ENCODE peak calls at places on chromosomes 7 and 10, in eight cellular contexts. L, W, T, F, K, J, V and E are unnamed samples.

GRCh38 chr10:126921974-126922525 is 16.8 kb downstream of the DOCK1 start:
- DNase-seq in W (no peak), L (no peak), T (no peak), J (no peak), V (no peak), K (no peak), F (no peak), E (no peak)

GRCh38 chr10:129968937-129969527 is 5.0 kb upstream of the EBF3 start:
- DNase-seq in L (no peak), F (peak; percentile 58), T (no peak), W (peak; percentile 75), V (peak; percentile 64), K (no peak), J (peak; percentile 89), E (no peak)

GRCh38 chr7:4724648-4725013 is 42.5 kb downstream of the FOXK1 start:
- DNase-seq in W (no peak), J (peak; percentile 67), L (no peak), F (peak; percentile 24), T (no peak), K (no peak), V (no peak), E (no peak)

GRCh38 chr10:130018253-130018652 is 54.2 kb upstream of the EBF3 start:
- DNase-seq in F (no peak), J (no peak), L (no peak), V (no peak), K (peak; percentile 78), W (no peak), T (no peak), E (no peak)

GRCh38 chr7:147805996-147806576 is 784.5 kb upstream of the C7orf33 start:
- DNase-seq in F (no peak), T (no peak), W (no peak), J (no peak), L (no peak), K (no peak), V (no peak), E (no peak)

GRCh38 chr10:118960166-118961090 is 69.1 kb upstream of the NANOS1 start:
- DNase-seq in L (no peak), T (no peak), K (no peak), F (no peak), V (no peak), J (no peak), W (no peak), E (no peak)

GRCh38 chr7:30074422-30075030 is 46.3 kb downstream of the PLEKHA8 start:
- DNase-seq in V (no peak), F (no peak), L (no peak), W (no peak), T (no peak), J (peak; percentile 32), K (no peak), E (peak; percentile 16)

GRCh38 chr10:77290528-77291155 is 347.0 kb downstream of the KCNMA1 start:
- DNase-seq in T (no peak), L (no peak), K (no peak), F (peak; percentile 25), W (no peak), J (no peak), V (peak; percentile 17), E (no peak)

GRCh38 chr10:59096631-59097030 is 79.8 kb upstream of the PHYHIPL start:
- DNase-seq in J (no peak), T (no peak), K (no peak), L (no peak), W (no peak), F (no peak), V (no peak), E (no peak)

GRCh38 chr10:116041948-116042347 is 231.1 kb downstream of the GFRA1 start:
- DNase-seq in L (no peak), K (no peak), W (no peak), F (no peak), T (no peak), J (no peak), V (no peak), E (no peak)

GRCh38 chr10:107437921-107438320 is 273.4 kb upstream of the SORCS1 start:
- DNase-seq in F (no peak), V (no peak), J (no peak), T (no peak), W (no peak), L (no peak), K (no peak), E (no peak)

DNA sequence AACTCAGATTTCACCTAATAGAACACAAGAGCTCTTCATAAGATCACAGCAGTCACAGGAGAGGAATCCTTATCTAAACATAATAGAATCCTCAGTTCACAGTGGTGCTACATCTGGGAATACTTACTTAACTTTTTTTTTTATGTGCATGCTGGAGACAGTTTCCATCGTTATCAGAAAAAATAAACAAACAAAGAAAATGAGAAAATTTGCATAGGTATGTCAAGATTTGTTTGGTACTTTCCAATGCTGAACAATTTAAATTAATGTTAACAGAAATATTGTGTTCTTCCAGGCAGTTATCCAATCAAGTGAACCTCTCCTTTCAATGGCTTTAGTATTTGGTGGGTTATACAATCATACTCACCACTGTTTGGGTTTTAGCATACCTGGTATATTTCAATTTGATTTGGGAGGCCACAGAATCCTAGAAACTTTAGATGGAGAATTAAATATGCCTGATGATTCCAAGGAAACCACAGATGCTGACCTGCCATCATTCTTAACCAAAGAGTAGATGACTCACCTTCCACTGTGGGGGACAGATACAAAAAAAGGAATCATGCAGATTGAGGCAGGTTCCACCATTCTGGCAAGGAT is 6.4 kb downstream of the CUBN start:
- DNase-seq in K (no peak), V (no peak), J (no peak), W (no peak), T (no peak), L (no peak), F (no peak), E (no peak)
- TF ChIP-seq EP300 in K (no peak), V (no peak), J (peak; percentile 75), W (no peak), T (no peak), L (no peak), F (no peak), E (no peak)

GRCh38 chr7:120276720-120277119 is 3.7 kb downstream of the KCND2 start:
- DNase-seq in W (no peak), L (no peak), F (no peak), T (no peak), V (no peak), J (no peak), K (no peak), E (no peak)
- TF ChIP-seq EP300 in W (no peak), L (no peak), F (no peak), T (no peak), V (no peak), J (no peak), K (no peak), E (no peak)

GRCh38 chr10:13536674-13537366 is 8.0 kb upstream of the BEND7 start:
- DNase-seq in T (peak; percentile 16), K (no peak), L (peak; percentile 67), J (peak; percentile 82), V (no peak), F (peak; percentile 75), W (no peak), E (peak; percentile 39)

DNA sequence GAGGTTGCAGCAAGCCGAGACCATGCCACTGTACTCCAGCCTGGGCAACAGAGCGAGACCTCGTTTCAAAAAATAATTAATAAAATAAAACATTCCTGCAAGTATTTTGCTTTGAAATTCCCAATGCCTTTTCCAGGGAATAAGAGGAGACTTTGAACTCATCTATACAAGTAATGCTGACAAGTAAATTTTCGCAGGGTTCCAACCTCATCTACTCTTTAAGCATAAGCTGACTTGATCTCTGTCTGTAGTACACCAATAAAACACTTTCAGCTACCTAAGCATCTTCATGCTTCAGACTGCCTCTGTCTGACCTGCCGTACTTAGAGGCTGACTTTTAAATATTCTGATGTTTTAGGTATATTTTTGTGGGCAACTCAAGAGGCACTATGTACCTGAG is 13.7 kb upstream of the BEND7 start:
- DNase-seq in V (no peak), L (no peak), K (no peak), F (no peak), J (no peak), W (no peak), T (no peak), E (no peak)
- TF ChIP-seq EP300 in V (no peak), L (no peak), K (no peak), F (no peak), J (no peak), W (no peak), T (no peak), E (no peak)

GRCh38 chr10:114506874-114507385 is 102.6 kb upstream of the AFAP1L2 start:
- DNase-seq in J (no peak), V (no peak), K (no peak), L (no peak), T (no peak), F (no peak), W (no peak), E (no peak)

GRCh38 chr10:114508376-114508775 is 104.1 kb upstream of the AFAP1L2 start:
- DNase-seq in V (no peak), W (no peak), K (no peak), T (no peak), J (no peak), L (no peak), F (no peak), E (no peak)

GRCh38 chr10:114511875-114512274 is 107.6 kb upstream of the AFAP1L2 start:
- DNase-seq in T (no peak), F (no peak), W (no peak), V (no peak), J (no peak), K (no peak), L (no peak), E (no peak)

GRCh38 chr10:114504769-114505579 is 100.7 kb upstream of the AFAP1L2 start:
- DNase-seq in F (no peak), K (no peak), V (peak; percentile 78), T (no peak), W (peak; percentile 80), L (peak; percentile 61), J (no peak), E (no peak)

GRCh38 chr10:114507449-114507848 is 103.1 kb upstream of the AFAP1L2 start:
- DNase-seq in L (peak; percentile 98), J (no peak), T (no peak), W (no peak), V (no peak), K (no peak), F (no peak), E (no peak)
- TF ChIP-seq EP300 in L (no peak), J (no peak), T (no peak), W (no peak), V (no peak), K (no peak), F (no peak), E (no peak)

GRCh38 chr7:92765725-92766124 is 70.6 kb downstream of the CDK6 start:
- DNase-seq in F (no peak), W (no peak), T (no peak), K (no peak), V (no peak), J (no peak), L (no peak), E (no peak)

GRCh38 chr7:92766461-92767003 is 69.8 kb downstream of the CDK6 start:
- DNase-seq in L (no peak), J (no peak), V (no peak), T (no peak), K (no peak), W (peak; percentile 15), F (peak; percentile 24), E (no peak)

GRCh38 chr7:92761391-92762098 is 74.8 kb downstream of the CDK6 start:
- DNase-seq in V (no peak), T (no peak), J (no peak), W (no peak), F (no peak), L (no peak), K (no peak), E (no peak)

GRCh38 chr7:92762853-92763252 is 73.5 kb downstream of the CDK6 start:
- DNase-seq in W (no peak), F (no peak), L (no peak), K (no peak), V (no peak), T (no peak), J (no peak), E (no peak)

GRCh38 chr7:92763636-92764423 is 72.5 kb downstream of the CDK6 start:
- DNase-seq in F (peak; percentile 78), T (no peak), L (no peak), W (no peak), J (no peak), V (no peak), K (no peak), E (peak; percentile 32)
- TF ChIP-seq EP300 in F (peak; percentile 81), T (no peak), L (no peak), W (no peak), J (peak; percentile 85), V (no peak), K (no peak), E (peak; percentile 24)